ENCODE peak calls at places on chromosomes 12 and 14, in eight cellular contexts. K is cardiac muscle cell, Z is Peyer's patch, C is psoas muscle, A is upper lobe of right lung, U is heart right ventricle, X is uterus, G is stomach. O is an unnamed sample.

GRCh38 chr12:113854385-113855136 is 111.6 kb downstream of the RBM19 start:
- DNase-seq in K (no peak), Z (no peak), C (no peak), A (no peak), U (peak; percentile 46), X (no peak), G (no peak), O (no peak)

GRCh38 chr12:25983625-25984024 is 25.1 kb downstream of the RASSF8 start:
- DNase-seq in K (no peak), Z (no peak), C (no peak), A (no peak), U (no peak), X (no peak), G (no peak), O (no peak)

GRCh38 chr12:126338031-126338441 is 1272.8 kb downstream of the AACS start:
- DNase-seq in K (no peak), Z (no peak), C (no peak), A (no peak), U (no peak), X (no peak), G (no peak), O (no peak)

GRCh38 chr12:127823801-127824200 is 443.2 kb upstream of the TMEM132C start:
- DNase-seq in K (no peak), Z (no peak), C (no peak), A (no peak), U (no peak), X (no peak), G (no peak), O (no peak)

GRCh38 chr12:62862259-62862881 is 72.6 kb downstream of the PPM1H start:
- DNase-seq in K (peak; percentile 23), Z (no peak), C (no peak), A (no peak), U (no peak), X (no peak), G (no peak), O (no peak)

GRCh38 chr12:89883630-89884364 is 175.2 kb upstream of the ATP2B1 start:
- DNase-seq in K (peak; percentile 37), Z (no peak), C (no peak), A (no peak), U (peak; percentile 15), X (no peak), G (no peak), O (no peak)

GRCh38 chr12:116381744-116382455 is 104.4 kb upstream of the MED13L start:
- DNase-seq in K (peak; percentile 95), Z (no peak), C (no peak), A (no peak), U (no peak), X (no peak), G (no peak), O (no peak)

GRCh38 chr14:20460458-20461229 is 590 bp downstream of the PIP4P1 start:
- DNase-seq in K (no peak), Z (peak; percentile 81), C (no peak), A (peak; percentile 87), U (peak; percentile 16), X (no peak), G (peak; percentile 68), O (no peak)

GRCh38 chr12:113424915-113425823 is 3.0 kb downstream of the SDSL start:
- DNase-seq in K (peak; percentile 75), Z (no peak), C (peak; percentile 45), A (peak; percentile 80), U (peak; percentile 29), X (no peak), G (peak; percentile 61), O (no peak)

GRCh38 chr14:33347816-33348215 is 409.1 kb downstream of the NPAS3 start:
- DNase-seq in K (no peak), Z (no peak), C (no peak), A (no peak), U (no peak), X (no peak), G (no peak), O (no peak)

GRCh38 chr12:55724226-55724939 is 4.2 kb downstream of the RDH5 start:
- DNase-seq in K (peak; percentile 77), Z (peak; percentile 80), C (peak; percentile 75), A (peak; percentile 79), U (no peak), X (no peak), G (peak; percentile 76), O (peak; percentile 39)

GRCh38 chr12:39392154-39392925 is 50.6 kb downstream of the KIF21A start:
- DNase-seq in K (no peak), Z (no peak), C (no peak), A (no peak), U (no peak), X (no peak), G (peak; percentile 34), O (no peak)

GRCh38 chr14:73422515-73422914 is 35.8 kb downstream of the NUMB start:
- DNase-seq in K (no peak), Z (no peak), C (no peak), A (no peak), U (no peak), X (no peak), G (no peak), O (no peak)

GRCh38 chr14:84071061-84071460 is 1458.9 kb upstream of the FLRT2 start:
- DNase-seq in K (no peak), Z (no peak), C (no peak), A (no peak), U (no peak), X (no peak), G (no peak), O (no peak)

GRCh38 chr14:101813171-101813759 is 51.8 kb downstream of the PPP2R5C start:
- DNase-seq in K (no peak), Z (no peak), C (peak; percentile 53), A (no peak), U (peak; percentile 78), X (peak; percentile 32), G (no peak), O (no peak)

GRCh38 chr12:117583677-117584076 is 222.3 kb upstream of the NOS1 start:
- DNase-seq in K (no peak), Z (no peak), C (no peak), A (peak; percentile 8), U (no peak), X (no peak), G (no peak), O (no peak)

GRCh38 chr14:93736378-93737014 is 51.8 kb downstream of the PRIMA1 start:
- DNase-seq in K (no peak), Z (no peak), C (no peak), A (no peak), U (no peak), X (no peak), G (peak; percentile 41), O (no peak)

GRCh38 chr12:22002430-22002829 is 43.6 kb upstream of the CMAS start:
- DNase-seq in K (no peak), Z (no peak), C (no peak), A (no peak), U (no peak), X (no peak), G (no peak), O (no peak)

GRCh38 chr14:57352771-57353170 is 37.6 kb upstream of the NAA30 start:
- DNase-seq in K (no peak), Z (no peak), C (no peak), A (no peak), U (no peak), X (no peak), G (no peak), O (no peak)

GRCh38 chr14:95515080-95515489 is 1.4 kb downstream of the SYNE3 start:
- DNase-seq in K (peak; percentile 35), Z (peak; percentile 46), C (peak; percentile 64), A (no peak), U (no peak), X (no peak), G (no peak), O (peak; percentile 80)

GRCh38 chr14:99875421-99875820 is 82.2 kb downstream of the EML1 start:
- DNase-seq in K (no peak), Z (no peak), C (no peak), A (no peak), U (no peak), X (no peak), G (no peak), O (no peak)

GRCh38 chr12:109539508-109539907 is 33.8 kb downstream of the MMAB start:
- DNase-seq in K (peak; percentile 21), Z (no peak), C (no peak), A (no peak), U (no peak), X (no peak), G (no peak), O (no peak)

GRCh38 chr12:98828802-98829600 is 183.9 kb downstream of the APAF1 start:
- DNase-seq in K (no peak), Z (no peak), C (no peak), A (no peak), U (no peak), X (no peak), G (no peak), O (no peak)

GRCh38 chr12:29509503-29509902 is 12.0 kb upstream of the OVCH1 start:
- DNase-seq in K (no peak), Z (no peak), C (no peak), A (no peak), U (no peak), X (no peak), G (no peak), O (no peak)

GRCh38 chr12:121162384-121162783 is 29.7 kb downstream of the P2RX7 start:
- DNase-seq in K (no peak), Z (no peak), C (no peak), A (no peak), U (no peak), X (no peak), G (no peak), O (no peak)
- H3K27ac ChIP-seq in K (no peak overlapping the region), Z (no peak overlapping the region), C (no peak overlapping the region), A (no peak overlapping the region), U (no peak overlapping the region), X (no peak overlapping the region), G (no peak overlapping the region), O (no peak overlapping the region)

GRCh38 chr12:8032242-8033152 is at the start of gene FOXJ2:
- DNase-seq in K (peak; percentile 81), Z (peak; percentile 70), C (peak; percentile 84), A (peak; percentile 93), U (peak; percentile 81), X (peak; percentile 86), G (peak; percentile 86), O (peak; percentile 89)
- H3K4me1 ChIP-seq in K (peaks cover 40% of the 10 kb centered on the region), Z (peaks cover 13% of the 10 kb centered on the region), C (peaks cover 37% of the 10 kb centered on the region), A (peaks cover 48% of the 10 kb centered on the region), U (peaks cover 57% of the 10 kb centered on the region), X (peaks cover 3% of the 10 kb centered on the region), G (peaks cover 52% of the 10 kb centered on the region), O (peaks cover 21% of the 10 kb centered on the region)

GRCh38 chr12:3107071-3107583 is 29.9 kb downstream of the TSPAN9 start:
- DNase-seq in K (peak; percentile 56), Z (no peak), C (no peak), A (no peak), U (no peak), X (peak; percentile 80), G (no peak), O (no peak)
- TF ChIP-seq CTCF in K (no peak), Z (no peak), C (no peak), A (no peak), U (no peak), X (peak; percentile 7), G (no peak), O (no peak)

GRCh38 chr14:55430024-55430690 is 10.3 kb downstream of the TBPL2 start:
- DNase-seq in K (peak; percentile 79), Z (peak; percentile 30), C (no peak), A (no peak), U (peak; percentile 51), X (no peak), G (no peak), O (peak; percentile 68)
- H3K27ac ChIP-seq in K (no peak overlapping the region), Z (no peak overlapping the region), C (peak overlapping the region; percentile 38), A (no peak overlapping the region), U (no peak overlapping the region), X (no peak overlapping the region), G (no peak overlapping the region), O (no peak overlapping the region)

O was measured in ascending aorta.